ENCODE peak calls at places on chromosomes 16 and 17, in four cellular contexts. C is IMR-90, Y is lower leg skin, X is skeletal muscle cell. N is an unnamed sample.

GRCh38 chr17:15262291-15263205 is 2.6 kb downstream of the PMP22 start:
- DNase-seq in Y (peak; percentile 87), C (peak; percentile 83), X (peak; percentile 54), N (peak; percentile 98)

GRCh38 chr16:22681881-22682291 is 132.1 kb upstream of the HS3ST2 start:
- DNase-seq in C (no peak), Y (no peak), X (no peak), N (no peak)

GRCh38 chr17:61400786-61401279 is 1.2 kb downstream of the TBX2 start:
- DNase-seq in C (no peak), X (no peak), Y (no peak), N (peak; percentile 52)

GRCh38 chr17:44376124-44376523 is 12.5 kb upstream of the FAM171A2 start:
- DNase-seq in C (peak; percentile 10), X (no peak), Y (no peak), N (peak; percentile 61)

GRCh38 chr17:76500074-76500744 is 1.0 kb downstream of the RHBDF2 start:
- DNase-seq in X (no peak), C (no peak), Y (no peak), N (peak; percentile 14)

GRCh38 chr16:24538756-24539294 is 541 bp upstream of the RBBP6 start:
- DNase-seq in X (no peak), C (no peak), Y (no peak), N (no peak)

GRCh38 chr17:17514361-17514992 is 18.3 kb upstream of the RASD1 start:
- DNase-seq in Y (no peak), X (no peak), C (no peak), N (no peak)

GRCh38 chr16:80804451-80805383 is at the start of gene CDYL2:
- DNase-seq in X (no peak), C (peak; percentile 2), Y (no peak), N (peak; percentile 71)

GRCh38 chr16:84018710-84019109 is 23.9 kb downstream of the SLC38A8 start:
- DNase-seq in C (no peak), Y (no peak), X (no peak), N (no peak)

GRCh38 chr16:6642271-6642670 is 690.4 kb upstream of the RBFOX1 start:
- DNase-seq in C (no peak), X (no peak), Y (no peak), N (no peak)

GRCh38 chr16:49652441-49653175 is 203.3 kb downstream of the ZNF423 start:
- DNase-seq in C (no peak), X (peak; percentile 59), Y (no peak), N (peak; percentile 92)

GRCh38 chr17:29722411-29723198 is 99.9 kb upstream of the CORO6 start:
- DNase-seq in X (peak; percentile 75), Y (peak; percentile 72), C (peak; percentile 73), N (peak; percentile 81)

GRCh38 chr17:75036643-75037268 is 10.0 kb downstream of the ATP5PD start:
- DNase-seq in C (peak; percentile 77), Y (peak; percentile 92), X (peak; percentile 60), N (peak; percentile 80)

GRCh38 chr17:45896803-45897693 is 2.7 kb downstream of the MAPT start:
- DNase-seq in C (no peak), X (no peak), Y (no peak), N (no peak)

GRCh38 chr17:42276609-42277341 is 584 bp upstream of the STAT5B start:
- DNase-seq in C (peak; percentile 88), Y (peak; percentile 56), X (peak; percentile 51), N (peak; percentile 76)

GRCh38 chr16:57700801-57701551 is 6.4 kb downstream of the DRC7 start:
- DNase-seq in C (no peak), X (no peak), Y (no peak), N (no peak)

GRCh38 chr17:80497726-80498241 is 21.4 kb upstream of the NPTX1 start:
- DNase-seq in X (no peak), Y (no peak), C (no peak), N (no peak)

GRCh38 chr16:72298947-72299346 is 127.0 kb upstream of the PMFBP1 start:
- DNase-seq in X (no peak), Y (no peak), C (no peak), N (no peak)

GRCh38 chr17:77001487-77001886 is 133.3 kb downstream of the MGAT5B start:
- DNase-seq in Y (no peak), X (no peak), C (no peak), N (no peak)

GRCh38 chr17:45261577-45262515 is at the start of gene SPATA32:
- DNase-seq in X (no peak), C (peak; percentile 29), Y (no peak), N (peak; percentile 55)

GRCh38 chr17:45845376-45846185 is 900 bp downstream of the SPPL2C start:
- DNase-seq in X (no peak), Y (no peak), C (no peak), N (no peak)

GRCh38 chr16:31868701-31869167 is 4.9 kb upstream of the ZNF267 start:
- DNase-seq in X (no peak), C (peak; percentile 72), Y (peak; percentile 80), N (peak; percentile 88)

GRCh38 chr17:77475012-77475976 is 334.5 kb downstream of the SEC14L1 start:
- DNase-seq in Y (no peak), X (peak; percentile 73), C (peak; percentile 95), N (peak; percentile 81)

GRCh38 chr16:88486398-88487123 is 33.5 kb downstream of the ZFPM1 start:
- DNase-seq in X (no peak), C (no peak), Y (no peak), N (no peak)

GRCh38 chr17:58666858-58667267 is 25.0 kb downstream of the TEX14 start:
- DNase-seq in X (no peak), Y (peak; percentile 59), C (peak; percentile 79), N (peak; percentile 64)

GRCh38 chr17:35149941-35150340 is 2.3 kb downstream of the UNC45B start:
- DNase-seq in Y (no peak), X (no peak), C (no peak), N (no peak)

GRCh38 chr17:58136669-58137279 is 11.4 kb upstream of the OR4D1 start:
- DNase-seq in X (no peak), Y (no peak), C (no peak), N (no peak)

GRCh38 chr16:19705843-19706242 is 12.2 kb downstream of the KNOP1 start:
- DNase-seq in X (no peak), Y (no peak), C (no peak), N (no peak)
- H3K4me3 ChIP-seq in X (no peak overlapping the region), Y (no peak overlapping the region), C (no peak overlapping the region), N (no peak overlapping the region)

GRCh38 chr17:49690256-49690655 is 12.4 kb upstream of the SPOP start:
- DNase-seq in Y (no peak), X (no peak), C (no peak), N (no peak)

GRCh38 chr17:49691086-49691676 is 13.3 kb upstream of the SPOP start:
- DNase-seq in X (no peak), Y (no peak), C (no peak), N (no peak)

GRCh38 chr17:49692751-49693150 is 14.9 kb upstream of the SPOP start:
- DNase-seq in X (no peak), Y (no peak), C (no peak), N (no peak)

GRCh38 chr17:49691677-49692191 is 13.8 kb upstream of the SPOP start:
- DNase-seq in Y (no peak), X (no peak), C (no peak), N (no peak)

GRCh38 chr17:49687878-49688491 is 10.1 kb upstream of the SPOP start:
- DNase-seq in Y (no peak), C (peak; percentile 61), X (no peak), N (peak; percentile 55)
- H3K4me3 ChIP-seq in Y (no peak overlapping the region), C (no peak overlapping the region), X (no peak overlapping the region), N (no peak overlapping the region)

GRCh38 chr17:73089918-73090317 is 2.6 kb downstream of the SLC39A11 start:
- DNase-seq in Y (no peak), C (no peak), X (no peak), N (no peak)
- H3K4me3 ChIP-seq in Y (no peak overlapping the region), C (no peak overlapping the region), X (no peak overlapping the region), N (no peak overlapping the region)

GRCh38 chr16:66554492-66554891 is 2.1 kb downstream of the CKLF start:
- DNase-seq in X (no peak), Y (no peak), C (no peak), N (no peak)

GRCh38 chr16:66552288-66553143 is at the start of gene CKLF:
- DNase-seq in X (peak; percentile 48), Y (peak; percentile 85), C (peak; percentile 83), N (peak; percentile 95)

GRCh38 chr16:66553223-66553622 is 847 bp downstream of the CKLF start:
- DNase-seq in X (no peak), C (no peak), Y (no peak), N (no peak)

GRCh38 chr16:66551788-66552287 is 538 bp upstream of the CKLF start:
- DNase-seq in Y (no peak), X (no peak), C (no peak), N (no peak)

GRCh38 chr16:66554021-66554420 is 1.6 kb downstream of the CKLF start:
- DNase-seq in X (no peak), C (no peak), Y (no peak), N (no peak)
- H3K4me3 ChIP-seq in X (no peak overlapping the region), C (no peak overlapping the region), Y (no peak overlapping the region), N (no peak overlapping the region)

DNA sequence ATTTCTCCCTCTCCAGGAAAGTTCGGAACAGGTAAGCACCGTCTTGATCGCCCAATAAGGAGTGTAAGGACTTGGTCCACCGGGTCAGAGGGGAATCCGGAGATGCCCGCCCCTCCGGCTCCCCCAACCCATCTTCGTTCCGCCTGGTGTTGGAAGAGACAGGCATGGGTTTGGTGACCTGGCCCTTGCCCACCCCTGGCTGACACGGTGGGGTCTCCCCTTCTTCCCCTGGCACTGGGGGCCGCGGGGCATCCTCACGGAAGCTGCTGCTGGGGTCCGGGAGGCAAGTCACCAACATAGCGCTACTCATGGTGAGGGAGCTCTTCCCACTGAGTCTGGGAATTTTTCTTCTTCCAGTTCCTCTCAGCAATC is 3.2 kb downstream of the AXIN2 start:
- DNase-seq in Y (no peak), C (no peak), X (no peak), N (no peak)
- H3K4me3 ChIP-seq in Y (no peak overlapping the region), C (no peak overlapping the region), X (no peak overlapping the region), N (peak overlapping the region; percentile 63)

GRCh38 chr16:75262800-75263127 is 11.3 kb upstream of the BCAR1 start:
- DNase-seq in Y (no peak), X (no peak), C (no peak), N (no peak)

GRCh38 chr16:75262104-75262799 is 10.8 kb upstream of the BCAR1 start:
- DNase-seq in Y (no peak), X (no peak), C (no peak), N (peak; percentile 70)

GRCh38 chr16:75264531-75264998 is 13.1 kb upstream of the BCAR1 start:
- DNase-seq in C (peak; percentile 35), Y (no peak), X (no peak), N (no peak)

GRCh38 chr16:75263963-75264445 is 12.6 kb upstream of the BCAR1 start:
- DNase-seq in X (no peak), Y (no peak), C (no peak), N (no peak)

GRCh38 chr16:75263291-75263962 is 12.0 kb upstream of the BCAR1 start:
- DNase-seq in X (no peak), Y (no peak), C (no peak), N (peak; percentile 50)
- H3K4me3 ChIP-seq in X (peak overlapping the region; percentile 98), Y (no peak overlapping the region), C (peak overlapping the region; percentile 94), N (peak overlapping the region; percentile 96)